ENCODE peak calls at places on chromosomes 1 and 21, in eight cellular contexts. B, Q, Y, U, K, M, C and W are unnamed samples.

GRCh38 chr1:5646486-5646885 is 345.7 kb downstream of the NPHP4 start:
- DNase-seq in B (no peak), K (no peak), Q (no peak), M (peak), U (no peak), Y (no peak), C (no peak), W (no peak)

GRCh38 chr1:221841291-221841982 is 99.5 kb upstream of the DUSP10 start:
- DNase-seq in U (no peak), C (no peak), Q (no peak), M (peak), K (no peak), B (no peak), Y (no peak), W (no peak)

GRCh38 chr1:172582889-172583288 is 49.9 kb downstream of the SUCO start:
- DNase-seq in K (no peak), U (no peak), M (peak), Q (no peak), C (no peak), Y (no peak), B (no peak), W (no peak)

GRCh38 chr1:212291505-212292134 is 6.4 kb downstream of the PPP2R5A start:
- DNase-seq in Q (no peak), K (peak), Y (peak), B (peak), U (no peak), M (peak), C (no peak), W (no peak)

GRCh38 chr1:19597463-19598309 is 46.4 kb upstream of the NBL1 start:
- DNase-seq in K (no peak), M (peak), Y (no peak), U (no peak), Q (no peak), C (peak), B (peak), W (no peak)

GRCh38 chr1:233614173-233614742 is 352 bp downstream of the KCNK1 start:
- DNase-seq in C (peak), Y (peak), U (no peak), B (no peak), Q (no peak), M (no peak), K (peak), W (peak)

GRCh38 chr1:64183985-64184440 is 19.4 kb upstream of the UBE2U start:
- DNase-seq in Q (peak), B (no peak), C (no peak), Y (no peak), U (no peak), K (no peak), M (no peak), W (no peak)

GRCh38 chr1:64038119-64038518 is 165.3 kb upstream of the UBE2U start:
- DNase-seq in C (no peak), U (no peak), Y (no peak), M (no peak), B (no peak), K (no peak), Q (no peak), W (no peak)

GRCh38 chr1:171784779-171785178 is 3.3 kb downstream of the METTL13 start:
- DNase-seq in Y (no peak), U (no peak), B (no peak), M (no peak), Q (no peak), C (no peak), K (no peak), W (no peak)

GRCh38 chr21:46634966-46635323 is 529 bp upstream of the PRMT2 start:
- DNase-seq in Y (peak), B (no peak), Q (peak), C (peak), U (no peak), K (no peak), M (peak), W (peak)

GRCh38 chr1:229032455-229032854 is 238.5 kb upstream of the RAB4A start:
- DNase-seq in M (no peak), Y (no peak), C (no peak), Q (no peak), U (no peak), B (no peak), K (no peak), W (no peak)

GRCh38 chr21:44299458-44300261 is at the start of gene PFKL:
- DNase-seq in B (peak), C (peak), K (peak), Y (no peak), U (no peak), Q (no peak), M (peak), W (peak)

GRCh38 chr21:41477641-41478318 is 30.2 kb downstream of the TMPRSS2 start:
- DNase-seq in Y (peak), K (no peak), B (no peak), Q (no peak), M (no peak), C (no peak), U (no peak), W (peak)

GRCh38 chr1:156725683-156726280 is 2.5 kb upstream of the METTL25B start:
- DNase-seq in Q (peak), M (peak), Y (peak), B (peak), K (peak), U (peak), C (peak), W (peak)